ENCODE peak calls at places on chromosome 16, in nine cellular contexts. Z is esophagus squamous epithelium, I is IMR-90, H is transverse colon, X is uterus, S is breast epithelium, P is Peyer's patch, Q is NB4, A is heart left ventricle. K is an unnamed sample.

GRCh38 chr16:30948087-30948955 is 547 bp upstream of the ORAI3 start:
- DNase-seq in S (peak), Z (no peak), I (peak), H (peak), Q (peak), X (peak), A (peak), P (peak), K (peak)

GRCh38 chr16:22641030-22641671 is 130.5 kb downstream of the NPIPB5 start:
- DNase-seq in I (peak), Q (peak), H (no peak), X (no peak), A (no peak), P (no peak), Z (no peak), S (no peak), K (no peak)

GRCh38 chr16:49019081-49019633 is 262.5 kb downstream of the CBLN1 start:
- DNase-seq in A (no peak), S (no peak), X (no peak), Z (no peak), I (peak), P (no peak), Q (no peak), H (no peak), K (peak)

GRCh38 chr16:8571061-8571596 is 19.2 kb downstream of the TMEM114 start:
- DNase-seq in Q (peak), X (no peak), Z (no peak), I (peak), H (no peak), S (no peak), A (no peak), P (no peak), K (no peak)

GRCh38 chr16:53068423-53068833 is 13.6 kb downstream of the CHD9 start:
- DNase-seq in Z (no peak), I (no peak), S (no peak), X (no peak), Q (no peak), P (peak), A (no peak), H (peak), K (no peak)

GRCh38 chr16:85432606-85433005 is 180.5 kb upstream of the GSE1 start:
- DNase-seq in I (no peak), H (no peak), X (no peak), Z (no peak), P (no peak), A (no peak), S (no peak), Q (no peak), K (no peak)

GRCh38 chr16:1475552-1476114 is 805 bp upstream of the CLCN7 start:
- DNase-seq in Q (no peak), I (no peak), P (no peak), A (peak), S (no peak), H (no peak), X (no peak), Z (no peak), K (no peak)

GRCh38 chr16:35516551-35516950 is 2057.1 kb downstream of the TP53TG3F start:
- DNase-seq in Q (no peak), A (no peak), P (no peak), Z (no peak), S (no peak), H (no peak), X (no peak), I (no peak), K (no peak)

GRCh38 chr16:1163567-1164055 is 10.7 kb downstream of the CACNA1H start:
- DNase-seq in H (no peak), S (no peak), P (no peak), X (no peak), Z (no peak), Q (peak), I (peak), A (no peak), K (no peak)

GRCh38 chr16:15523092-15523541 is 88.7 kb downstream of the BMERB1 start:
- DNase-seq in X (no peak), Z (no peak), S (no peak), A (no peak), P (peak), H (peak), Q (peak), I (no peak), K (no peak)

GRCh38 chr16:27330542-27330941 is 16.8 kb downstream of the IL4R start:
- DNase-seq in X (peak), S (no peak), Q (no peak), P (peak), A (no peak), I (peak), H (peak), Z (no peak), K (peak)

GRCh38 chr16:23874613-23875294 is 39.0 kb downstream of the PRKCB start:
- DNase-seq in A (no peak), H (no peak), S (no peak), X (no peak), Z (no peak), I (no peak), P (no peak), Q (no peak), K (no peak)

GRCh38 chr16:75627856-75628255 is 4.8 kb upstream of the ADAT1 start:
- DNase-seq in Q (no peak), S (no peak), I (peak), P (no peak), X (no peak), H (no peak), Z (no peak), A (no peak), K (no peak)

GRCh38 chr16:5321925-5322324 is 224.3 kb upstream of the EEF2KMT start:
- DNase-seq in A (no peak), S (no peak), Q (no peak), H (no peak), P (no peak), Z (no peak), X (no peak), I (no peak), K (no peak)

GRCh38 chr16:69410285-69410990 is 14.0 kb upstream of the CYB5B start:
- DNase-seq in S (no peak), A (no peak), I (peak), H (no peak), X (no peak), P (no peak), Q (no peak), Z (no peak), K (no peak)

GRCh38 chr16:49857423-49858181 is 1.7 kb upstream of the ZNF423 start:
- DNase-seq in P (peak), A (peak), I (peak), Z (no peak), S (no peak), Q (peak), X (peak), H (peak), K (no peak)

GRCh38 chr16:88039591-88039990 is 88.4 kb downstream of the BANP start:
- DNase-seq in Q (no peak), H (no peak), P (no peak), A (no peak), I (no peak), Z (no peak), X (no peak), S (no peak), K (no peak)

GRCh38 chr16:59733321-59733720 is 999.2 kb upstream of the GOT2 start:
- DNase-seq in Z (no peak), H (no peak), Q (no peak), A (no peak), P (no peak), X (no peak), S (no peak), I (no peak), K (no peak)

GRCh38 chr16:85836706-85837582 is 37.4 kb downstream of the COX4I1 start:
- DNase-seq in H (no peak), X (no peak), Q (no peak), P (no peak), S (no peak), A (no peak), I (no peak), Z (no peak), K (no peak)

GRCh38 chr16:19837331-19837943 is 47.2 kb downstream of the GPRC5B start:
- DNase-seq in Q (no peak), Z (no peak), H (no peak), S (no peak), A (no peak), I (no peak), X (no peak), P (no peak), K (peak)

GRCh38 chr16:67593701-67594100 is 31.4 kb downstream of the CTCF start:
- DNase-seq in S (no peak), I (no peak), P (no peak), A (no peak), H (no peak), X (no peak), Z (no peak), Q (no peak), K (no peak)

GRCh38 chr16:71726491-71727319 is 2.2 kb upstream of the PHLPP2 start:
- DNase-seq in H (no peak), P (no peak), X (no peak), Z (no peak), S (no peak), Q (peak), I (no peak), A (no peak), K (no peak)

GRCh38 chr16:76389126-76389525 is 111.9 kb downstream of the CNTNAP4 start:
- DNase-seq in S (no peak), P (no peak), I (no peak), H (no peak), A (no peak), Z (no peak), Q (no peak), X (no peak), K (no peak)

GRCh38 chr16:83348991-83349390 is 458.8 kb upstream of the HSBP1 start:
- DNase-seq in A (no peak), I (no peak), H (no peak), Z (no peak), S (no peak), X (no peak), P (no peak), Q (no peak), K (no peak)

GRCh38 chr16:64626771-64627170 is 495.1 kb downstream of the CDH11 start:
- DNase-seq in Q (no peak), S (no peak), Z (no peak), A (no peak), I (peak), X (no peak), P (no peak), H (no peak), K (no peak)

GRCh38 chr16:84331998-84332780 is 36.1 kb upstream of the ATP2C2 start:
- DNase-seq in Q (no peak), H (no peak), Z (no peak), I (no peak), S (no peak), P (no peak), X (no peak), A (no peak), K (no peak)

GRCh38 chr16:86374603-86375002 is 135.7 kb upstream of the FOXF1 start:
- DNase-seq in H (no peak), Z (no peak), I (no peak), S (no peak), Q (no peak), X (no peak), P (no peak), A (no peak), K (no peak)

GRCh38 chr16:10888320-10888937 is 11.4 kb downstream of the CIITA start:
- DNase-seq in Z (no peak), A (no peak), H (no peak), X (no peak), I (no peak), Q (no peak), P (peak), S (no peak), K (no peak)
- H3K4me3 ChIP-seq in Z (no peak), A (no peak), H (no peak), X (no peak), I (no peak), Q (no peak), P (peak), S (no peak), K (no peak)

GRCh38 chr16:2500634-2500936 is 13.2 kb upstream of the ATP6V0C start:
- DNase-seq in H (no peak), Q (no peak), Z (no peak), I (no peak), A (peak), S (no peak), X (no peak), P (no peak), K (no peak)
- TF ChIP-seq CTCF in H (no peak), Q (no peak), Z (no peak), I (no peak), A (no peak), S (no peak), X (no peak), P (no peak), K (no peak)

GRCh38 chr16:78689536-78689935 is 590.1 kb downstream of the WWOX start:
- DNase-seq in X (no peak), A (no peak), Z (no peak), I (no peak), P (no peak), H (no peak), S (no peak), Q (no peak), K (no peak)

GRCh38 chr16:78696797-78697196 is 597.3 kb downstream of the WWOX start:
- DNase-seq in P (no peak), H (no peak), Z (no peak), S (no peak), Q (no peak), I (no peak), X (no peak), A (no peak), K (no peak)

GRCh38 chr16:78697426-78697825 is 598.0 kb downstream of the WWOX start:
- DNase-seq in Q (no peak), Z (no peak), H (no peak), S (no peak), A (no peak), X (no peak), P (no peak), I (no peak), K (no peak)

GRCh38 chr16:78693496-78693895 is 594.0 kb downstream of the WWOX start:
- DNase-seq in Q (no peak), S (no peak), I (no peak), P (no peak), H (no peak), Z (no peak), A (no peak), X (no peak), K (no peak)

DNA sequence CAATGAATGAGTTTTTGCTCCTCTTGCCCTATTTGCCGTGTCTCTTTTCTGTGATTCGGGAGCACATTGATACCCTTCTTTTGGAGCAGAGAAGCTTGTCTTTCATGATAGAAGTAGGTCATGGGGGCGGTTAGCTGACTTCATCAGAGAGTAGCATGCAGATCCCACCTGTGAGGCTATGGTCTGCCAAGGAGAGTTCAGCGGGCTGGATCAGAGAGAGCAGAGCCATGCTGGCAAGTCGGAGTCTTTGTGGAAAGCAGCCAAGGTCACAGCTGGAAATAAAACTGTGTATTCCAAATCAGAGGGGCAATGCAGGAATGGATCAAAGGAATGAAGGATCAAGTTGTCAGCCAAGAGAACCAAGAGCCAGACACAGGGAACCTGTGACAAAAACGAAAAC is 595.9 kb downstream of the WWOX start:
- DNase-seq in P (no peak), Z (no peak), I (no peak), H (no peak), S (no peak), A (no peak), Q (no peak), X (no peak), K (no peak)
- TF ChIP-seq POLR2A in P (no peak), Z (no peak), I (no peak), H (no peak), S (no peak), A (no peak), Q (no peak), X (no peak), K (no peak)

GRCh38 chr16:81001330-81001729 is 5.4 kb downstream of the CMC2 start:
- DNase-seq in H (no peak), X (no peak), S (no peak), Q (no peak), P (no peak), A (no peak), I (no peak), Z (no peak), K (no peak)

GRCh38 chr16:81005644-81006471 is 827 bp downstream of the CMC2 start:
- DNase-seq in Q (peak), A (no peak), H (peak), X (peak), I (peak), P (no peak), Z (peak), S (no peak), K (peak)

GRCh38 chr16:81003064-81003463 is 3.6 kb downstream of the CMC2 start:
- DNase-seq in P (no peak), Z (no peak), X (no peak), H (no peak), A (no peak), Q (no peak), S (no peak), I (no peak), K (no peak)

GRCh38 chr16:81004646-81005353 is 1.9 kb downstream of the CMC2 start:
- DNase-seq in X (peak), P (peak), S (no peak), H (no peak), Z (no peak), Q (peak), I (peak), A (no peak), K (no peak)

GRCh38 chr16:81003610-81004460 is 2.9 kb downstream of the CMC2 start:
- DNase-seq in A (no peak), Z (no peak), S (no peak), I (peak), H (no peak), Q (no peak), X (no peak), P (no peak), K (no peak)
- H3K4me3 ChIP-seq in A (peak), Z (peak), S (peak), I (peak), H (no peak), Q (peak), X (no peak), P (peak), K (no peak)